ENCODE peak calls at places on chromosome 13, in seven cellular contexts. F is IMR-90, M is neuronal stem cell, L is mesendoderm, Q is H9, J is H1, A is trophoblast cell. W is an unnamed sample.

GRCh38 chr13:54536112-54536511 is 1507.5 kb downstream of the OLFM4 start:
- DNase-seq in L (peak), M (no peak), F (no peak), A (peak), Q (no peak), J (no peak), W (peak)

GRCh38 chr13:97934590-97934989 is 18.9 kb upstream of the IPO5 start:
- DNase-seq in J (no peak), F (no peak), L (peak), M (no peak), Q (no peak), A (no peak), W (no peak)

GRCh38 chr13:44211286-44211685 is 162.3 kb upstream of the SERP2 start:
- DNase-seq in Q (no peak), L (peak), J (no peak), A (no peak), F (no peak), M (no peak), W (no peak)

GRCh38 chr13:98890186-98890585 is 87.7 kb downstream of the DOCK9 start:
- DNase-seq in Q (no peak), A (peak), J (no peak), L (no peak), F (peak), M (no peak), W (peak)

GRCh38 chr13:30892966-30893365 is 13.1 kb upstream of the MEDAG start:
- DNase-seq in L (peak), A (peak), F (peak), Q (peak), J (no peak), M (no peak), W (peak)

GRCh38 chr13:51689597-51689996 is 105.3 kb downstream of the WDFY2 start:
- DNase-seq in F (no peak), Q (no peak), M (no peak), A (no peak), J (no peak), L (peak), W (no peak)

GRCh38 chr13:40920826-40921225 is 98.3 kb downstream of the ELF1 start:
- DNase-seq in Q (no peak), J (no peak), L (no peak), F (peak), M (no peak), A (no peak), W (peak)

GRCh38 chr13:94382520-94382919 is 97.0 kb downstream of the DCT start:
- DNase-seq in Q (no peak), F (no peak), L (no peak), M (no peak), A (no peak), J (no peak), W (no peak)

GRCh38 chr13:40452741-40453665 is 213.4 kb downstream of the FOXO1 start:
- DNase-seq in F (peak), L (no peak), Q (no peak), M (no peak), J (no peak), A (peak), W (no peak)

GRCh38 chr13:48750588-48751383 is 97.1 kb downstream of the CYSLTR2 start:
- DNase-seq in A (no peak), Q (no peak), L (no peak), J (no peak), M (no peak), F (no peak), W (peak)

GRCh38 chr13:86585826-86586225 is 786.6 kb upstream of the SLITRK6 start:
- DNase-seq in F (peak), Q (no peak), A (no peak), L (no peak), M (no peak), J (no peak), W (peak)

GRCh38 chr13:94433055-94433947 is 46.2 kb downstream of the DCT start:
- DNase-seq in M (no peak), J (peak), L (peak), A (peak), F (no peak), Q (peak), W (no peak)

DNA sequence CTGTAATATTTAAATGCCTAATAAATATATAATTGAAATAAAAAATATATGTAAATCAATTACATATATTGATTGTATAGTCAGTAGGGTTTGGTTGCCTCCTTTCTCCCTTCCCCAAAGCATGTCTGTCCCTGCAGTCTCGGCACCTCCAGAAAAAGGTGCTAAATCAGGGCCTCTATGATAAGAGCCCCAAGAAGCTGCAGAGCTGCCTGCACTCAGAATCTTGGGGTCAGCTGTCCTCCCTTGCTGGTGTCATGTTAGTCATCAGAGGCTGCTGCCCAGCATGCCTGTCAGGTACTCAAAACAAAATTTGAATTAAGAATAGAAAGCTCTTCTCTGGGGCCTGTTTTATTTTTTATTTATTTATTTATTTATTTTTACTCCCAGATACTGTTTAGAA is 9.8 kb downstream of the FLT1 start:
- DNase-seq in F (no peak), M (no peak), L (no peak), J (no peak), Q (no peak), A (no peak), W (no peak)
- H2BK120ac ChIP-seq in F (no peak), M (no peak), L (no peak), J (no peak), Q (no peak), A (no peak), W (no peak)

GRCh38 chr13:111558700-111559088 is 238.3 kb downstream of the TEX29 start:
- DNase-seq in J (no peak), F (no peak), Q (no peak), L (no peak), M (no peak), A (no peak), W (no peak)
- H4K8ac ChIP-seq in J (no peak), F (no peak), Q (no peak), L (no peak), M (no peak), A (no peak), W (no peak)

DNA sequence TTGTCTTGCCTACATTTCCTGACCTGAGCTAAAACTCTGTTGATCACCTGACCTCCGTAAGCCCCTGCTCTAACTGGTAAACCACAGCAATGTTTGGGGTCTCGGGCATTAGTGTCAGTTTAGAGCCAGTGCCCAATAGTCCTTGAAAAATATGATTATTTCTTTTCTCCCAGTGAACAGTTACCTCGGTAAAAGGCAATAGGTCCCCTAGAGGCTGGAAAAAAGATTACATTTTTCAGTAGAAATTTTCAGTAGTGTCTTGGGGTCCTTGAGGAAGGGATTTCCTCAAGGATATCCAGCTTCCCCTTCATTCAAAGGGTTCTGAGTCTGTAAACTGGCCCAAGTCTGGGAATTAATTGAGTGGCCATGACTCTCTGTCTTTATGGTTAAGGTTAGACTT is 177.5 kb downstream of the SLC7A1 start:
- DNase-seq in Q (no peak), L (no peak), M (no peak), J (no peak), F (no peak), A (no peak), W (no peak)
- H2BK5ac ChIP-seq in Q (no peak), L (no peak), M (no peak), J (no peak), F (no peak), A (no peak), W (no peak)

GRCh38 chr13:19633340-19634128 is at the start of gene MPHOSPH8:
- DNase-seq in M (peak), F (peak), L (peak), Q (peak), J (peak), A (peak), W (peak)
- H2BK120ac ChIP-seq in M (no peak), F (no peak), L (no peak), Q (no peak), J (no peak), A (peak), W (peak)

GRCh38 chr13:25633108-25633507 is 261.3 kb downstream of the ATP8A2 start:
- DNase-seq in A (no peak), L (peak), M (peak), F (no peak), J (no peak), Q (no peak), W (no peak)
- H4K8ac ChIP-seq in A (no peak), L (no peak), M (no peak), F (no peak), J (no peak), Q (no peak), W (no peak)

W was measured in mesenchymal stem cell.